ENCODE peak calls at places on chromosomes 2 and 18, in four cellular contexts. W is AG04450, U is sigmoid colon, B is left lung. Z is an unnamed sample. For H3K27me3, the result is how much of the 10 kb centered on the place peaks cover.

GRCh38 chr2:159035790-159036411 is 67.5 kb downstream of the TANC1 start:
- DNase-seq in W (no peak), U (no peak), B (no peak), Z (peak)

GRCh38 chr2:40540026-40540425 is 88.1 kb upstream of the SLC8A1 start:
- DNase-seq in W (no peak), U (no peak), B (no peak), Z (no peak)

GRCh38 chr2:21754164-21754788 is 630.5 kb downstream of the TDRD15 start:
- DNase-seq in W (no peak), U (no peak), B (no peak), Z (no peak)

GRCh38 chr2:107361951-107362350 is 464.7 kb upstream of the RGPD4 start:
- DNase-seq in W (no peak), U (no peak), B (no peak), Z (no peak)

GRCh38 chr2:40367652-40368051 is 84.2 kb downstream of the SLC8A1 start:
- DNase-seq in W (no peak), U (no peak), B (no peak), Z (no peak)

GRCh38 chr2:20474757-20475566 is 28.1 kb downstream of the RHOB start:
- DNase-seq in W (no peak), U (peak), B (no peak), Z (no peak)

GRCh38 chr2:119486886-119487285 is 37.4 kb downstream of the SCTR start:
- DNase-seq in W (no peak), U (no peak), B (no peak), Z (no peak)

GRCh38 chr2:26011990-26012856 is 21.7 kb upstream of the RAB10 start:
- DNase-seq in W (peak), U (peak), B (peak), Z (no peak)

GRCh38 chr2:133844214-133844892 is 276.1 kb upstream of the NCKAP5 start:
- DNase-seq in W (peak), U (peak), B (peak), Z (peak)

GRCh38 chr18:9449987-9450386 is 25.3 kb upstream of the RALBP1 start:
- DNase-seq in W (no peak), U (no peak), B (no peak), Z (no peak)

GRCh38 chr2:227939271-227940027 is 68.0 kb downstream of the DAW1 start:
- DNase-seq in W (no peak), U (no peak), B (no peak), Z (no peak)

GRCh38 chr2:675982-676646 is 1.1 kb downstream of the TMEM18 start:
- DNase-seq in W (peak), U (peak), B (peak), Z (peak)

GRCh38 chr2:97993926-97994325 is 1.8 kb downstream of the TMEM131 start:
- DNase-seq in W (no peak), U (no peak), B (no peak), Z (no peak)

GRCh38 chr2:168734199-168734746 is 68.2 kb upstream of the NOSTRIN start:
- DNase-seq in W (no peak), U (no peak), B (no peak), Z (no peak)

GRCh38 chr2:79887747-79888374 is 375.0 kb downstream of the CTNNA2 start:
- DNase-seq in W (peak), U (no peak), B (no peak), Z (peak)

GRCh38 chr2:214203744-214204289 is 207.0 kb upstream of the VWC2L start:
- DNase-seq in W (no peak), U (no peak), B (no peak), Z (no peak)

GRCh38 chr2:16148632-16149348 is 208.4 kb downstream of the MYCN start:
- DNase-seq in W (no peak), U (no peak), B (no peak), Z (no peak)

GRCh38 chr2:212723226-212723625 is 184.6 kb upstream of the ERBB4 start:
- DNase-seq in W (no peak), U (no peak), B (no peak), Z (peak)

GRCh38 chr2:176090870-176091269 is 1.7 kb upstream of the HOXD13 start:
- DNase-seq in W (no peak), U (no peak), B (no peak), Z (no peak)
- H3K27me3 ChIP-seq in W (half or more), U (under half), B (half or more), Z (half or more)

DNA sequence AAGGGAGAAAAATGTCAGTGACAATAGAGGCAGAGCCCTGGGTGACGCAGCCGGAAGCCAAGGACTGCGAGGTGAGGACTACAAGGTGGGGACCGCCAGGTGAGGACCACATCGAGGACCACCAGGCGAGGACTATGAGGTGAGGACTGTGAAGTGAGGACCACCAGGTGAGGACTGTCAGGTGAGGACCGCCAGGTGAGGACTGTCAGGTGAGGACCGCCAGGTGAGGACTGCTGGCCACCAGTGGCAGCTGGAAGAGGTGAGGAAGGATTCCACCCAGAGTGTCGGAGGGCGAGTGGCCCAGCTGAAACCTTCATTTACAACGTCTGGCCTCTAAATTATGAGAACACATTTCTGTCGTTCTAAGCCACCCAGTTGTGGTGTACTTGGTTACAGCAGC is 41.6 kb downstream of the CYB5A start:
- DNase-seq in W (no peak), U (no peak), B (no peak), Z (no peak)
- H3K4me3 ChIP-seq in W (no peak), U (no peak), B (no peak), Z (no peak)

DNA sequence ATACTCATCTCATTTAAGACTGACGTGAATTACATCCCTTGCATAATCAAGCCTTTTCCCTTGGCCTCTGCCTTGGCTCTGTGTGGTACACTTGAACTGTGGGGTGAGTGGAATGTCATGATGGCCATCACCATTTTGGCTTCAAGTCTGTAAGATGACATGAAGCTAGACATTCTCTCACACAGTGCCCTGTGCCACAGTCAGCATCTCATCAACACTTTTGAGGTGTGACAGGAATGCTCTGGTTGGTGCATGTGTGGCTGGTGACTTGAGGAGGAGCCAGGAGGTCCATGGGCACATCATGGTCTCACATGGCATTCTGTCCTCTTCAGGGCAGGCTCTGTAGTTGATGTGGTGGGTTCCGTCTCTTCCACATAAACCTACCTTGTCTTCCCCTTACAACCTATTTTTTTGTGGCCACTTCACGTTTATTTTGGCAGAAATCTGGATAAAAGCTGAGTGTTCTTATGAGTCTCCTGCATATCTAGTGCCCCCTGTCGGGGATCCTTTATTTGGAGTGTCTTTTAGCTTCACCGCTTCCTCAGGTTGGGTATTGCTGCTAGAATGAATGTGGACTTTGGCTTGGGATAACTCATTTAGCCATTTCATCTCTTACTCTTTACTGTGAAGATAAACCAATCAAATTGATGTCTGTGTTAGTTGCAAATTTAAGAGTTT is 28.1 kb downstream of the MAP4K4 start:
- DNase-seq in W (no peak), U (no peak), B (no peak), Z (no peak)
- TF ChIP-seq CTCF in W (peak), U (no peak), B (no peak), Z (no peak)

GRCh38 chr2:66582364-66582974 is 147.5 kb downstream of the MEIS1 start:
- DNase-seq in W (no peak), U (peak), B (no peak), Z (no peak)
- H3K27me3 ChIP-seq in W (under half), U (under half), B (half or more), Z (under half)

GRCh38 chr2:101111917-101112771 is 39.0 kb downstream of the TBC1D8 start:
- DNase-seq in W (peak), U (peak), B (no peak), Z (no peak)

GRCh38 chr2:101108357-101108756 is 42.8 kb downstream of the TBC1D8 start:
- DNase-seq in W (no peak), U (no peak), B (no peak), Z (no peak)

GRCh38 chr2:101111262-101111838 is 39.8 kb downstream of the TBC1D8 start:
- DNase-seq in W (no peak), U (no peak), B (no peak), Z (no peak)

GRCh38 chr2:101107246-101107645 is 43.9 kb downstream of the TBC1D8 start:
- DNase-seq in W (no peak), U (no peak), B (no peak), Z (no peak)

DNA sequence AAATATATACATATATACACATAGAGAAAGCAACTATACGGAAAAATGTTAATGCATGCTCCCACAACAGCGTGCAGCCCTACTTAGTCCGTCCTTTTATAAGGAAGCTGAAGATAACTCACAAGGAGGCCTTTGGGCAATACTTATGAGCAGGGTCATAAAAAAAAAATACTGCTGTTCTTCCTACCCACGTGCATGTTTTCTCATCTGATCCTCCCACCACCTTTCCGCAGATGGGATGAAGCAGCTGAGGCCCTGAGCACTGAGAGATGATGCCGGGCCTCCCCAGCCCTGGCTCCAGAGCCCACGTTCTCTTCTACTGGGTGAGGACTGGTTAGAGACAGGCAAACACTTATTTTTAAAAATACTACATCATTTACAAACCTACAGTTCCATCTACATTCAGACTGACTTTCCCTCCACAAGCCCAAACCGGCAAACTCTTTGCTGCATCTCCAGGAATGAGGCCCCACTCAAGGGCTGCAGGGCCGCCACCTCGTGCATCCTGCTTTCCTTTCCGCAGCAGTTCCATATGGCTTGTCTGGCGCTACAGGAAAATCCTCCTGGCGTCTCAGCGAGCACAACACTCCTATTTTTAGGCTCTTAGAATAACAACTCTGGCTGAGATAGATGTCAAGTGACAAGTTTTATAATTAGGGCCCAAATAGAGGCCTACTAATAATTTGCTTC is 41.6 kb downstream of the TBC1D8 start:
- DNase-seq in W (no peak), U (no peak), B (no peak), Z (no peak)
- H3K4me3 ChIP-seq in W (no peak), U (no peak), B (no peak), Z (no peak)

DNA sequence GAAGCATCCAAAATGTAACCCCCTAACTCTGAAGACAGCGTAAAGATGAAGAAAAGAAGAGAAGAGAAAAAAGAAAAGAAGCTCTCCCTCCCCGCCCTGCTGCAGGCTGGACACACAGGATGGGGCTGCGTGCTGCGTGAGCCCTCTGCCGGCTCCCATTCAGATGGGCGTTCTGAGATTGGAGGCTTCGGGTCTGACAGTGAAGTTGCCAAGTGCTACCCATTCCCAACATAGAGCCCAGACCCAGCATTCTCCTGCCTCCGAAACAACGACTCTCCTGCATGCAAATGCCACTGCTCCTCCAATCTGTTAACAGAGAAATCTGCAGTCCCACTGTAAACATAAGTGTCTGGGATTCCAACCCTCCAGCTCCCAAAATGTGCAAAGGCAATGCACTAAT is 234.9 kb downstream of the BCL11A start:
- DNase-seq in W (no peak), U (no peak), B (no peak), Z (no peak)
- TF ChIP-seq CTCF in W (no peak), U (no peak), B (no peak), Z (no peak)

DNA sequence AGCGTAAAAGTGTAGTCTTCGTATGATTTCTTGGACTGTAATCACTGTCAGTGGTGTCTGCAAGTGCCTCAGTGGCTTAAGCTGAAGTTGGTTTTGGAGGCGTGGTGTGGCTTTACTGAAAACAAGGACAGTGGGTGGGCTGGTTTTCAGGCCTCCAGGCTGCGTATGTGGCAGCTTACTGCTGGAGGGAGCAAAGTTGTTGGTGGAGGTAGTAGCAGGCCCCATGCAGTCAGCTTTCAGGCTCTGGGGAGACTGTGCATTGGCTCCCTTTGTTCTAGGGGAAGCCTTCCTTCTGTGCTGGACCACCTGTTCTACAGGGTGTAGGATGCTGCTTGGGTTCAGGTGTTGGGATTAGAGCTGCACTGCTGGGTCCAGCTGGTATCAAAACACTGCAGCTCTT is 91.6 kb downstream of the NCK2 start:
- DNase-seq in W (no peak), U (no peak), B (no peak), Z (no peak)
- H3K27me3 ChIP-seq in W (under half), U (under half), B (under half), Z (under half)

GRCh38 chr18:79400591-79401381 is 5.1 kb downstream of the NFATC1 start:
- DNase-seq in W (no peak), U (peak), B (peak), Z (no peak)

GRCh38 chr18:79402977-79403722 is 7.4 kb downstream of the NFATC1 start:
- DNase-seq in W (no peak), U (peak), B (no peak), Z (no peak)

GRCh38 chr18:79400091-79400590 is 4.4 kb downstream of the NFATC1 start:
- DNase-seq in W (no peak), U (peak), B (peak), Z (no peak)

GRCh38 chr18:79402209-79402576 is 6.5 kb downstream of the NFATC1 start:
- DNase-seq in W (no peak), U (no peak), B (no peak), Z (no peak)

GRCh38 chr18:79401494-79402208 is 5.9 kb downstream of the NFATC1 start:
- DNase-seq in W (no peak), U (peak), B (no peak), Z (no peak)
- H3K4me3 ChIP-seq in W (no peak), U (no peak), B (no peak), Z (no peak)

GRCh38 chr2:207830778-207831549 is 61.3 kb upstream of the FZD5 start:
- DNase-seq in W (no peak), U (no peak), B (no peak), Z (no peak)
- TF ChIP-seq CTCF in W (no peak), U (no peak), B (no peak), Z (no peak)